ENCODE peak calls at places on chromosome 6, in nine cellular contexts. D, W, R, X, Z, L, Q, G and J are unnamed samples. For H3K4me1, the result is how much of the 10 kb centered on the place peaks cover.

GRCh38 chr6:158208226-158208807 is 40.2 kb downstream of the GTF2H5 start:
- DNase-seq in X (no peak), Q (no peak), G (no peak), R (no peak), D (no peak), W (no peak), L (no peak), Z (no peak), J (no peak)

GRCh38 chr6:155880905-155881304 is 425.3 kb upstream of the NOX3 start:
- DNase-seq in Z (no peak), Q (no peak), W (no peak), X (no peak), D (no peak), G (no peak), L (no peak), R (no peak), J (no peak)

GRCh38 chr6:51339108-51339507 is 520.4 kb downstream of the TFAP2B start:
- DNase-seq in W (no peak), Z (no peak), L (no peak), Q (no peak), G (no peak), D (no peak), X (no peak), R (no peak), J (no peak)

GRCh38 chr6:5341845-5342244 is 80.5 kb downstream of the FARS2 start:
- DNase-seq in L (no peak), D (no peak), W (no peak), G (no peak), Z (no peak), Q (no peak), X (no peak), R (no peak), J (no peak)

GRCh38 chr6:118875672-118876071 is 18.3 kb upstream of the ASF1A start:
- DNase-seq in R (no peak), L (no peak), D (no peak), Q (no peak), G (no peak), W (no peak), X (no peak), Z (no peak), J (no peak)

GRCh38 chr6:2990179-2990931 is 9.3 kb upstream of the NQO2 start:
- DNase-seq in G (no peak), W (no peak), Q (no peak), Z (peak), D (no peak), L (no peak), X (no peak), R (no peak), J (peak)

GRCh38 chr6:121549741-121550140 is 114.3 kb downstream of the GJA1 start:
- DNase-seq in G (no peak), D (peak), Q (no peak), Z (no peak), L (no peak), W (no peak), R (no peak), X (no peak), J (no peak)

GRCh38 chr6:82013561-82014275 is 233.8 kb downstream of the IBTK start:
- DNase-seq in D (no peak), L (no peak), R (no peak), Q (peak), G (no peak), W (peak), X (no peak), Z (no peak), J (no peak)

GRCh38 chr6:52019092-52019491 is 68.3 kb downstream of the PKHD1 start:
- DNase-seq in W (no peak), D (no peak), G (no peak), X (no peak), Z (no peak), L (no peak), R (no peak), Q (no peak), J (no peak)

GRCh38 chr6:84763397-84764331 is 734 bp downstream of the TBX18 start:
- DNase-seq in L (peak), G (no peak), D (peak), W (peak), Q (no peak), R (no peak), X (no peak), Z (peak), J (no peak)

GRCh38 chr6:25017932-25018581 is 82.3 kb upstream of the RIPOR2 start:
- DNase-seq in Q (peak), R (no peak), W (no peak), L (no peak), D (peak), Z (no peak), G (no peak), X (peak), J (peak)

GRCh38 chr6:36739947-36740817 is 42.6 kb downstream of the RAB44 start:
- DNase-seq in D (no peak), X (no peak), G (no peak), R (no peak), Z (no peak), Q (no peak), W (no peak), L (no peak), J (no peak)

GRCh38 chr6:30626484-30627366 is at the start of gene ATAT1:
- DNase-seq in L (peak), R (peak), W (peak), X (peak), G (peak), D (peak), Z (peak), Q (peak), J (peak)

GRCh38 chr6:90197854-90198496 is 98.7 kb downstream of the BACH2 start:
- DNase-seq in D (peak), L (no peak), R (no peak), Q (peak), G (no peak), W (no peak), X (no peak), Z (peak), J (peak)

GRCh38 chr6:107731422-107732319 is 92.4 kb downstream of the SCML4 start:
- DNase-seq in W (no peak), D (no peak), Z (no peak), R (peak), L (no peak), G (no peak), X (no peak), Q (no peak), J (no peak)

GRCh38 chr6:4615891-4616290 is 160.3 kb upstream of the CDYL start:
- DNase-seq in L (no peak), D (no peak), Z (peak), W (no peak), G (no peak), X (no peak), R (no peak), Q (no peak), J (peak)

GRCh38 chr6:73121421-73121993 is 103.8 kb downstream of the KHDC1L start:
- DNase-seq in D (no peak), X (no peak), R (no peak), Z (no peak), W (no peak), L (no peak), G (no peak), Q (no peak), J (no peak)

GRCh38 chr6:133761706-133762105 is 127.2 kb upstream of the TCF21 start:
- DNase-seq in Q (no peak), R (no peak), D (no peak), G (no peak), W (no peak), L (no peak), Z (no peak), X (no peak), J (no peak)

GRCh38 chr6:44603044-44603686 is 215.7 kb downstream of the CDC5L start:
- DNase-seq in D (no peak), Q (no peak), G (no peak), X (no peak), Z (no peak), L (no peak), R (no peak), W (no peak), J (no peak)

GRCh38 chr6:144811140-144811539 is 526.0 kb downstream of the UTRN start:
- DNase-seq in X (no peak), Q (no peak), R (no peak), W (no peak), D (no peak), Z (no peak), L (no peak), G (no peak), J (peak)

GRCh38 chr6:167130712-167131684 is 8.1 kb downstream of the CCR6 start:
- DNase-seq in Q (peak), G (no peak), W (no peak), D (no peak), L (no peak), R (no peak), X (no peak), Z (peak), J (peak)

GRCh38 chr6:135159531-135159930 is 21.6 kb upstream of the MYB start:
- DNase-seq in W (no peak), X (no peak), D (no peak), Z (no peak), Q (no peak), R (no peak), L (no peak), G (no peak), J (no peak)

GRCh38 chr6:149316740-149317655 is 514 bp upstream of the TAB2 start:
- DNase-seq in Q (peak), X (peak), R (peak), G (peak), W (peak), D (peak), Z (peak), L (peak), J (peak)
- TF ChIP-seq POLR2A in Q (peak), X (no peak), R (no peak), G (peak), W (peak), D (peak), Z (peak), L (peak), J (peak)

DNA sequence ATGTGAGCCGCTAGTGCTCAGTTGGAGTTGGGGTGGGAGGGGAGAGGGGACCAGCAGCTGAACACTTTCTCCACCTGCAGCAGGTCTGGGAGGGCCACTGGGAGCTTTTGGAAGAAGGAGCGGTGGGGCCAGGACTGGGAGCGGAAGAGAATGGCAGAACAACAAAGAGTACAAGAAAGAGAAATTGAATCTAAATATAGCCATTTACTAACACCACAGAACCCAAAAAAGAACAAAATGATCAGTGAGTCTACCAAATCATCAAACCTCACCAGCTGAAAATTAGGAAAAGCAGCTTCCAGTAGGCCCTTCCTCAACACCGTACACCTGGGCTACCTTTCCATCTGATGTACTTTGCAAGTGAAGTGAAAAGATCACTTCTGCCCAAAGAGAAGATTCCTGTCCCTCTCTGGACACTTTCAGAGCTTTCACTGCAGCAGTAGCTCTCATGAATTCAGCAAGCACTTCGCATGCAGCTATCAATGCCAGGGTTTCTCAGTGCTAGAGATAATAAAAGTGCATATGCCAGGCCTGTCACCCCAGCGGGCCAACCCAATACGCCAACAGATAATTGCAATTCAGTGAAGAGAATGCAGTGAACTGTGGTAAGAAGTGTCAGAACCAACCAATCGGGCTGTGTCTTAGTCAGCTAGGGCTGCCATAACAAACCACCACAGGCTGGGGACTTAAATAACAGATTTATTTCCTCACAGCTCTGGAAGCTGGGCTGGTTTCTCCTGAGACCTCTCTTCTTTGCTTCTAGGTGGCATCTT is 590 bp downstream of the LY86 start:
- DNase-seq in R (peak), Q (no peak), Z (no peak), D (no peak), W (no peak), G (no peak), X (no peak), L (no peak), J (no peak)
- H3K4me1 ChIP-seq in R (under half), Q (under half), Z (under half), D (under half), W (under half), G (under half), X (under half), L (under half), J (under half)

GRCh38 chr6:168440520-168441433 is at the start of gene SMOC2:
- DNase-seq in Z (no peak), Q (no peak), R (no peak), D (no peak), X (no peak), L (no peak), G (no peak), W (peak), J (peak)
- TF ChIP-seq POLR2A in Z (no peak), Q (no peak), R (no peak), D (no peak), X (no peak), L (no peak), G (no peak), W (no peak), J (peak)

DNA sequence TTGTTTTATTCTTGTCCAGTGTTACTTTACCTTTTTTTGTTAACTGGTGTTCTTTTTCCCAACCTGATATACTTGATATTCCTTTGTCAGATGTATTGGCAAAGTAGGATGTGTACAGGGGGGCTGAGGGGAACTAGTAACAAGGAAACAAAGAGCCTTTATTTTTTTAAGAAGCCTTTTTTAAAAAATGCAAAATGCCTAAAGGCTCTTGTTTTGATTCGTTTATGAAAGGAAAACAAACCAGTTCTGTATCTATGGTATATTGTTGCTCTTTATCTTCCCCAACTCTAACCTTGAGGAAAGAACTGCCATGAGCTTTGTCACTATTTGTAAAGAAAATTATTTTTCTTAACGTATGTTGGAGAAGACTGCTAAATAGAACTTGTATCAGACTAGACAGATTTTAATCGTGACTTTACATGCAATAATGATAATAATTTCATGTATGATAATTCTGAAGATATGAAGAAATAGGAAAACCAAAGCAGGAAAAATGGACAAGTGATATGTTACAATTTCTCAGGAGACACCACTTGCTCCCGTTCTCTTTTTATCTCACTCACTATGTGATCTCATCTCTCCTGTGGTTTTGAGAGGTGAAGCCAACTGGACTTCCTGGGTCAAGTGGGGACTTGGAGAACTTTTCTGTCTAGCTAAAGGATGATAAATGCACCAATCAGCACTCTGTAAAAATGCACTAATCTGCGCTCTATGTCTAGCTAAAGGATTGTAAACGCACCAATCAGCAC is 22.7 kb downstream of the COL19A1 start:
- DNase-seq in L (no peak), X (no peak), Q (no peak), W (no peak), Z (no peak), R (no peak), D (no peak), G (no peak), J (no peak)
- H3K4me1 ChIP-seq in L (under half), X (under half), Q (under half), W (under half), Z (under half), R (under half), D (under half), G (under half), J (under half)

GRCh38 chr6:15620616-15621015 is 42.2 kb downstream of the DTNBP1 start:
- DNase-seq in Z (no peak), X (no peak), D (no peak), W (no peak), Q (no peak), R (no peak), L (no peak), G (no peak), J (no peak)

GRCh38 chr6:15619330-15619729 is 43.5 kb downstream of the DTNBP1 start:
- DNase-seq in L (no peak), Z (no peak), X (no peak), D (no peak), Q (no peak), R (no peak), W (no peak), G (no peak), J (no peak)

GRCh38 chr6:15623282-15624116 is 39.3 kb downstream of the DTNBP1 start:
- DNase-seq in L (no peak), G (no peak), Q (peak), R (no peak), Z (peak), X (no peak), D (no peak), W (no peak), J (no peak)

GRCh38 chr6:15622045-15622750 is 40.6 kb downstream of the DTNBP1 start:
- DNase-seq in G (no peak), Z (no peak), D (no peak), W (no peak), L (no peak), R (no peak), X (no peak), Q (no peak), J (no peak)

GRCh38 chr6:15621203-15622044 is 41.4 kb downstream of the DTNBP1 start:
- DNase-seq in D (no peak), G (no peak), Z (peak), W (peak), X (peak), R (no peak), L (no peak), Q (no peak), J (peak)
- TF ChIP-seq POLR2A in D (no peak), G (no peak), Z (no peak), W (no peak), X (no peak), R (no peak), L (no peak), Q (no peak), J (no peak)

DNA sequence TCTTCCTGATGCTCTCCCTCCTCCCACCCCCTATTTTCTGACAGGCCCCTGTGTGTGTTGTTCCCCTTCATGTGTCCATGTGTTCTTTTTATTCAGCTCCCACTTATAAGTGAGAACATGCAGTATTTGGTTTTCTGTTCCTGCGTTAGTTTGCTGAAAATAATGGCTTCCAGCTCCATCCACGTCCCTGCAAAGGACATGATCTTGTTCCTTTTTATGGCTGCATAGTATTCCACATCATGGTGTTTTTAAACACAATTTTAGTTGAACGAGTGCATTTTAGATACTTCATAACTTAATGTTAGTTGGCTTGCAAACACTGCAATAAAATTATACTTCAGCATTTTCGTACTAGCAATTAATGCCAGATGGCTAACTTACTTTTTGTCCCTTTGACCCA is 28.5 kb downstream of the COL9A1 start:
- DNase-seq in D (no peak), W (no peak), Q (no peak), L (no peak), Z (no peak), X (no peak), G (no peak), R (no peak), J (no peak)
- H3K4me1 ChIP-seq in D (under half), W (under half), Q (under half), L (under half), Z (under half), X (under half), G (under half), R (under half), J (under half)